ENCODE peak calls at places on chromosomes 16 and 17, in eight cellular contexts. E, P, A, L, I, M, H and Q are unnamed samples.

GRCh38 chr17:778096-778495 is 4.0 kb downstream of the GLOD4 start:
- DNase-seq in E (no peak), P (no peak), A (no peak), L (no peak), I (no peak), M (no peak), H (no peak), Q (no peak)

GRCh38 chr16:69397821-69398521 is 12.2 kb upstream of the TERF2 start:
- DNase-seq in E (peak), P (peak), A (peak), L (no peak), I (no peak), M (peak), H (no peak), Q (no peak)

GRCh38 chr16:2034695-2035430 is 8.2 kb downstream of the NHERF2 start:
- DNase-seq in E (no peak), P (no peak), A (no peak), L (no peak), I (no peak), M (no peak), H (no peak), Q (no peak)

GRCh38 chr16:88004391-88004790 is 53.2 kb downstream of the BANP start:
- DNase-seq in E (no peak), P (no peak), A (no peak), L (no peak), I (no peak), M (no peak), H (peak), Q (no peak)

GRCh38 chr17:77749316-77749715 is 209.2 kb upstream of the TNRC6C start:
- DNase-seq in E (no peak), P (no peak), A (peak), L (no peak), I (no peak), M (no peak), H (no peak), Q (no peak)

GRCh38 chr17:8120520-8121443 is 2.5 kb upstream of the ALOXE3 start:
- DNase-seq in E (peak), P (peak), A (no peak), L (peak), I (peak), M (peak), H (peak), Q (no peak)

GRCh38 chr17:76408037-76408849 is 23.8 kb downstream of the SPHK1 start:
- DNase-seq in E (peak), P (peak), A (no peak), L (peak), I (no peak), M (peak), H (peak), Q (no peak)

GRCh38 chr16:2428051-2428786 is 1.0 kb upstream of the CCNF start:
- DNase-seq in E (peak), P (peak), A (no peak), L (no peak), I (no peak), M (peak), H (no peak), Q (no peak)

GRCh38 chr17:70074991-70075390 is at the start of gene KCNJ16:
- DNase-seq in E (peak), P (no peak), A (no peak), L (no peak), I (no peak), M (no peak), H (no peak), Q (no peak)

GRCh38 chr16:58511933-58512815 is 3.1 kb upstream of the SETD6 start:
- DNase-seq in E (peak), P (peak), A (peak), L (peak), I (peak), M (peak), H (peak), Q (peak)

GRCh38 chr17:41710472-41711090 is 1.6 kb upstream of the GAST start:
- DNase-seq in E (peak), P (peak), A (no peak), L (no peak), I (no peak), M (no peak), H (no peak), Q (no peak)

GRCh38 chr17:29760279-29760721 is 137.6 kb upstream of the CORO6 start:
- DNase-seq in E (no peak), P (peak), A (no peak), L (no peak), I (no peak), M (no peak), H (no peak), Q (no peak)

GRCh38 chr17:2055494-2056220 is 754 bp downstream of the HIC1 start:
- DNase-seq in E (no peak), P (peak), A (no peak), L (no peak), I (no peak), M (no peak), H (peak), Q (no peak)

GRCh38 chr16:28183441-28183840 is 28.3 kb downstream of the XPO6 start:
- DNase-seq in E (no peak), P (no peak), A (no peak), L (no peak), I (no peak), M (no peak), H (no peak), Q (no peak)

GRCh38 chr16:82293671-82294070 is 123.6 kb upstream of the MPHOSPH6 start:
- DNase-seq in E (no peak), P (no peak), A (no peak), L (no peak), I (no peak), M (no peak), H (no peak), Q (no peak)

GRCh38 chr17:37045271-37045946 is 96.7 kb downstream of the AATF start:
- DNase-seq in E (no peak), P (no peak), A (no peak), L (no peak), I (no peak), M (no peak), H (no peak), Q (no peak)

GRCh38 chr16:30186782-30187555 is 3.6 kb downstream of the CORO1A start:
- DNase-seq in E (peak), P (peak), A (peak), L (peak), I (no peak), M (peak), H (peak), Q (peak)

GRCh38 chr17:27456681-27457404 is 595 bp downstream of the KSR1 start:
- DNase-seq in E (no peak), P (no peak), A (no peak), L (no peak), I (no peak), M (peak), H (peak), Q (no peak)

GRCh38 chr16:82185012-82185411 is 15.0 kb upstream of the MPHOSPH6 start:
- DNase-seq in E (no peak), P (no peak), A (no peak), L (no peak), I (no peak), M (no peak), H (no peak), Q (no peak)

GRCh38 chr17:73633736-73634135 is 10.5 kb downstream of the SDK2 start:
- DNase-seq in E (no peak), P (no peak), A (no peak), L (no peak), I (no peak), M (no peak), H (no peak), Q (no peak)

GRCh38 chr16:50731130-50731988 is 10.5 kb upstream of the CYLD start:
- DNase-seq in E (no peak), P (no peak), A (no peak), L (no peak), I (no peak), M (no peak), H (no peak), Q (no peak)

GRCh38 chr17:45370949-45371413 is 54.2 kb upstream of the MAP3K14 start:
- DNase-seq in E (no peak), P (peak), A (peak), L (no peak), I (no peak), M (no peak), H (peak), Q (peak)

GRCh38 chr17:13346081-13346533 is 255.6 kb downstream of the HS3ST3A1 start:
- DNase-seq in E (no peak), P (peak), A (no peak), L (no peak), I (no peak), M (no peak), H (no peak), Q (no peak)

GRCh38 chr16:8130197-8130596 is 460.1 kb downstream of the TMEM114 start:
- DNase-seq in E (no peak), P (no peak), A (no peak), L (no peak), I (no peak), M (no peak), H (no peak), Q (no peak)

GRCh38 chr16:89322381-89323119 is 105.0 kb downstream of the ZNF778 start:
- DNase-seq in E (no peak), P (peak), A (no peak), L (peak), I (no peak), M (peak), H (no peak), Q (no peak)

GRCh38 chr17:8847891-8848290 is 19.6 kb downstream of the PIK3R6 start:
- DNase-seq in E (no peak), P (no peak), A (peak), L (no peak), I (no peak), M (no peak), H (no peak), Q (no peak)

GRCh38 chr17:164536-165235 is 16.8 kb downstream of the DOC2B start:
- DNase-seq in E (peak), P (peak), A (no peak), L (no peak), I (no peak), M (peak), H (no peak), Q (no peak)

DNA sequence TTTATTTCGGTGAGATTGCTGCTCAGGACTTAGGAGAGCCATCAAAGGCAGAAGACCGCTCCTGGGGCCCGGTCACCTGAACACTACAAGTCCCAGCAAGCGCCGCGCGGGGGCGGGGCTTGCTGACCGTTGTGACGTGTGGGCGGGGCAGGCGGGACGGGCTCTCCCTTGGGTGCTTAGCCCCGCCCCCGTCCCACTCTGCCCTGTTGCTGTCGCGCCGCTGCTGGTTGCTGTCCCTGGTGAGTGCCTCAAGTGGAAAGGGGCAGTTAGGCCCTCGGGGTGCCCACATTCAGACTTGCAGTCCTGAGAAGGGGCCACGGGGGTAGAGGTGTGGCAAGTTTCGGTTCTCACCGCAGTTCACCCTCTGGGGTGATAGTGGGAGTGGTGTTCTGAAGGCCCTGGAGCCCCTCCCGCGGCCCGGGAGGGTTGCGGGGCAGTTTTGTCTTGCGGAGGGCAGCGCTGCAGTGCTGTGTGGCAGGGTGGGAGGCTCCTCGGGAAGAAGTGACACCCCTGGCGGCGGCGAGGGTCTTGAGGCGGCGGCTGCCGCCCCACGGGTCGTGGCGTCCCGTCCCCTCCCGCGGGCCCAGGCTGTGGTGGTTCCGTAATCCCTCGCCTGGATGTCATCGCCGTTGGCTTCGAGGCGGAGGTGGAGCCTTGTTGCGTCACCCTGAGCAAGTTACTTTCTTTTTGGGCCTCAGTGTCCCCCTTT is at the start of gene CALCOCO2:
- DNase-seq in E (peak), P (peak), A (peak), L (peak), I (peak), M (peak), H (peak), Q (peak)
- TF ChIP-seq CTCF in E (no peak), P (no peak), A (peak), L (peak), I (no peak), M (no peak), H (no peak), Q (no peak)

DNA sequence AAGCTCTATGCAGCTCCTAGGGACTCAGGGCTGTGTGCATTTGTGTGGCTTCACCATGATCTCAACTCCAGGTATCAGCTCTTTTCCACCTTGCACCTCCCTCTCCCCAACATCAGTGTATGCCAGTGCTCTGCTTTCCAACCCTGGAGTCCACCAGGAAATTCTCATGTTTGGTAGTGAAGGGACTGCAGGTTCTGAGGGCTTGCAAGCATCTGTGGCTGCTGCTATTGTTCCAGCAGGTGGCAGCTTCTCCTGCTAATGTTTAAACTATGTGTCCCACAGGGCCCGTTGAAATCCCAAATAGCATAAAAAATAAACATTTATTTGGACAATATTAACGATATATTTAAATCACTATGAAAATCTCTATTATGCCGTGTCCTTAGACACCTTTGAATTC is 82.0 kb downstream of the RGS9 start:
- DNase-seq in E (no peak), P (no peak), A (no peak), L (no peak), I (no peak), M (no peak), H (no peak), Q (no peak)
- TF ChIP-seq CTCF in E (no peak), P (peak), A (no peak), L (no peak), I (peak), M (no peak), H (no peak), Q (no peak)

GRCh38 chr17:82630212-82630611 is 18.0 kb downstream of the WDR45B start:
- DNase-seq in E (no peak), P (no peak), A (no peak), L (peak), I (no peak), M (no peak), H (no peak), Q (no peak)

GRCh38 chr17:82633343-82633742 is 14.9 kb downstream of the WDR45B start:
- DNase-seq in E (no peak), P (no peak), A (no peak), L (no peak), I (no peak), M (no peak), H (no peak), Q (no peak)

GRCh38 chr17:82629748-82630147 is 18.5 kb downstream of the WDR45B start:
- DNase-seq in E (no peak), P (no peak), A (no peak), L (peak), I (no peak), M (no peak), H (no peak), Q (no peak)

GRCh38 chr17:82632461-82632860 is 15.8 kb downstream of the WDR45B start:
- DNase-seq in E (no peak), P (no peak), A (no peak), L (peak), I (no peak), M (no peak), H (no peak), Q (no peak)

GRCh38 chr17:82631544-82631943 is 16.7 kb downstream of the WDR45B start:
- DNase-seq in E (no peak), P (no peak), A (no peak), L (peak), I (no peak), M (no peak), H (no peak), Q (no peak)
- TF ChIP-seq CTCF in E (no peak), P (no peak), A (no peak), L (no peak), I (no peak), M (no peak), H (no peak), Q (no peak)

DNA sequence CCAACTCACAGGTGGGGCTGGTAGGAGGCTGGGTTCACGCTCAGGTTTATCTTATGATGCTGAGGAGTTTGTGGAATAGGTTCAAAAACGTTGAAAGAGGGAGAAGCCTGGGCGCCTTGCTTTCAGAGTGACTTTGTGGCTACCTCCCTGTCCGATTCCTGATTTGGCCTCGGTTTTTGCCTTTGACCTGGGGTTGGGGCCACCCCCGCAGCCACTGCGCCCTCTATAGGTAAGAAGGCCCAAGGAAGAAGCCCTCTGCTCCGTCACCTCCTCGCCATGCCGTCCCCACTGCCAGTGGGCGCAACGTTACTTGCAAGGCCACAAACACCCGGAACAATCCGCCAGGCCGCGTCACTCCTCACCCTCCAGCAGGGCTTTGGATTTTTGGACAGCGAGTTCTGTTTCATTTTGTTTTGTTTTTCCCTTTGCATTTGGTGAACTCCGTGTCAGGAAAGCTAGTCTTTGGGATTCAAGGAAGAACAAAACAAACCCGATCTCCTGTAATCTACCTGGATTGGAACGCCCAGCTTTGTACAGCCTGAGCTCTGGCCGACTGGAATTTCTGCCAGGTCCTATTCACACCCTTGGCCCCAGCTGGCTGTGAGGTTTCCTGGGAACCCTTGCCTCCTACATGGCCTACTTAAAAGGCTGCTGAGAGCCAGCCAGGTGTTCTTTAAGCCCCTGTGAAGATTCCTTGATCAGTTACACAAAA is 60.7 kb downstream of the TBC1D16 start:
- DNase-seq in E (peak), P (no peak), A (no peak), L (peak), I (no peak), M (no peak), H (no peak), Q (no peak)
- TF ChIP-seq CTCF in E (peak), P (peak), A (no peak), L (no peak), I (peak), M (no peak), H (no peak), Q (no peak)

GRCh38 chr17:5747964-5748363 is 163.7 kb upstream of the NLRP1 start:
- DNase-seq in E (no peak), P (no peak), A (no peak), L (no peak), I (no peak), M (no peak), H (no peak), Q (no peak)

GRCh38 chr17:5745091-5745820 is 160.9 kb upstream of the NLRP1 start:
- DNase-seq in E (no peak), P (no peak), A (no peak), L (no peak), I (no peak), M (no peak), H (no peak), Q (no peak)

GRCh38 chr17:5741810-5742209 is 157.5 kb upstream of the NLRP1 start:
- DNase-seq in E (no peak), P (no peak), A (no peak), L (no peak), I (no peak), M (no peak), H (no peak), Q (no peak)

DNA sequence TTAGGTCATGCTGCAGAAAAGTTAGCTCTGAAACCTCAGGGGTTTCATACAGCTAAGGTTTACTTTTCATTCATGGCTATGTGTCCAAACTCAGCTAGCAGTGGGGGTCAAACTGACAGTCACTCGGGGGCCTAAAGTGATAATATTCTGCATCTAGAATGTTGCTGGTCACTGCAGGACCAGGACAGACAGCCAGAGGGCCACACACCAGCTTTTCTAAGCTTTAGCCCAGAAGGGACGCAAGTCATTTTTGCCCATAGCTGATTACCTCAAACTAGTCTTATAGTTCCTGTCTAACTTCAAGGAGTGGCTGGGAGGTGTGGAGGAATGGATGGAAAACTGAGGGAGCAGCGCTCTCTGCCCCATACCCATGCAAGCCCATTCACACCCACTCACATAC is 163.0 kb upstream of the NLRP1 start:
- DNase-seq in E (no peak), P (no peak), A (no peak), L (no peak), I (no peak), M (no peak), H (no peak), Q (no peak)
- TF ChIP-seq CTCF in E (no peak), P (no peak), A (no peak), L (no peak), I (peak), M (no peak), H (no peak), Q (no peak)

GRCh38 chr16:67246081-67246944 is 968 bp downstream of the FHOD1 start:
- DNase-seq in E (peak), P (peak), A (peak), L (peak), I (peak), M (peak), H (peak), Q (peak)
- TF ChIP-seq CTCF in E (no peak), P (peak), A (peak), L (peak), I (peak), M (peak), H (no peak), Q (peak)

DNA sequence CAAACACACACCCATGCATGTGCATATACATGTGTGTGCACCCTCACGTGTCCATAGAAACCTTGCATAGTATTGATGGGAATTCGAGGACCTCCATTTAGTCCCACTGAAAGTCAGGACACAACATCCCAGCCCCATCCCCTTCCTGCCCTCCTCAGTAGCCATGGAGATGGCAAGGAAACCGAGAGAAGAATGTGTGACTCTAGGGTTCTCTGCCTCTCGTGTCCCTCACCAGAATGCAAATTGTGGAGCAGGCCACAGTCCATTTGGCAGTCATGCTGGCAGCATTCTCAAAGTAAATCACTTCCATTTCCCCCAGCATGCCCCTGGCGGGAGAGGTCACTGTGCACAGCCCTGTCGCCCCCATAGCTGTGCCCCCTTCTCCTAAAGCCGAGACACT is 141.1 kb downstream of the MSI2 start:
- DNase-seq in E (no peak), P (no peak), A (no peak), L (no peak), I (no peak), M (no peak), H (no peak), Q (no peak)
- TF ChIP-seq CTCF in E (no peak), P (no peak), A (no peak), L (no peak), I (no peak), M (no peak), H (no peak), Q (no peak)